ENCODE peak calls at places on chromosomes 2 and 18, in six cellular contexts. W is body of pancreas; Z is testis; C is astrocyte; I is adrenal gland; M is CD8-positive, alpha-beta T cell. A is an unnamed sample.

GRCh38 chr2:42767899-42768705 is 4.2 kb upstream of the OXER1 start:
- DNase-seq in W (no peak), Z (no peak), C (no peak), I (no peak), M (no peak), A (no peak)

GRCh38 chr2:135913726-135914365 is 37.6 kb upstream of the MCM6 start:
- DNase-seq in W (peak), Z (peak), C (peak), I (peak), M (peak), A (peak)

GRCh38 chr2:239288951-239289481 is 111.8 kb downstream of the HDAC4 start:
- DNase-seq in W (no peak), Z (no peak), C (no peak), I (no peak), M (peak), A (no peak)

GRCh38 chr2:11539317-11540147 is 5.7 kb downstream of the GREB1 start:
- DNase-seq in W (peak), Z (peak), C (no peak), I (no peak), M (no peak), A (peak)

GRCh38 chr2:23940976-23941605 is 828 bp downstream of the UBXN2A start:
- DNase-seq in W (no peak), Z (no peak), C (peak), I (no peak), M (no peak), A (peak)

GRCh38 chr2:158633261-158633660 is 161.9 kb upstream of the DAPL1 start:
- DNase-seq in W (no peak), Z (no peak), C (no peak), I (no peak), M (no peak), A (no peak)

GRCh38 chr2:133240505-133241230 is 327.6 kb downstream of the NCKAP5 start:
- DNase-seq in W (no peak), Z (no peak), C (peak), I (no peak), M (no peak), A (peak)

GRCh38 chr2:6957031-6957714 is 40.0 kb downstream of the RNF144A start:
- DNase-seq in W (no peak), Z (no peak), C (no peak), I (no peak), M (no peak), A (no peak)

GRCh38 chr2:188295067-188295685 is 3.5 kb downstream of the GULP1 start:
- DNase-seq in W (no peak), Z (no peak), C (peak), I (no peak), M (no peak), A (no peak)

GRCh38 chr2:12347049-12347448 is 369.7 kb upstream of the TRIB2 start:
- DNase-seq in W (no peak), Z (no peak), C (peak), I (no peak), M (no peak), A (peak)

GRCh38 chr18:78753240-78753639 is 226.4 kb upstream of the SALL3 start:
- DNase-seq in W (no peak), Z (no peak), C (no peak), I (no peak), M (no peak), A (no peak)

GRCh38 chr2:48173141-48173540 is 266.8 kb upstream of the FBXO11 start:
- DNase-seq in W (no peak), Z (no peak), C (no peak), I (no peak), M (no peak), A (no peak)

GRCh38 chr2:136057802-136058140 is 60.2 kb downstream of the CXCR4 start:
- DNase-seq in W (no peak), Z (no peak), C (no peak), I (no peak), M (no peak), A (no peak)

GRCh38 chr18:63775166-63775730 is at the start of gene SERPINB7:
- DNase-seq in W (no peak), Z (no peak), C (peak), I (no peak), M (no peak), A (peak)

GRCh38 chr18:12921178-12921577 is 26.6 kb upstream of the SEH1L start:
- DNase-seq in W (no peak), Z (no peak), C (no peak), I (no peak), M (peak), A (no peak)

DNA sequence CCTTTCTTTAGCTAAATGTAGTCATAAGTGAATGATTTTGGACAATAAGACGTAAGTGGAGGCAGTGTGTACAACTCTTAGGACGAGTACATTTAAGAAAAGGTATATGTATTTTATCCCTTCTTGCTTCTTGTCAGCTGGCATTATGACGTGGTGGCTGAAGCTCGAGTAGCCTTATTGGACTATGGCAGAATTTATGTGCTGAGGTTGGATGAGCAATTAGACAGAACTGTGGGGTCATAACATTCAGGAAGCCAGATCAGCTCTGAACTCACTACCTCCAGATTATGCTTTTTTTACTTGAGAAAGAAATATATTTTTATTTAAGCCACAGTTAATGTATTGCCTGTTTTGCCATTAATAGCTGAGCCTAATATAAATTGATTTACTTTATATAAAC is 661.5 kb downstream of the ERBB4 start:
- DNase-seq in W (no peak), Z (no peak), C (peak), I (no peak), M (no peak), A (peak)
- H3K4me3 ChIP-seq in W (no peak), Z (no peak), C (no peak), I (no peak), M (no peak), A (no peak)

DNA sequence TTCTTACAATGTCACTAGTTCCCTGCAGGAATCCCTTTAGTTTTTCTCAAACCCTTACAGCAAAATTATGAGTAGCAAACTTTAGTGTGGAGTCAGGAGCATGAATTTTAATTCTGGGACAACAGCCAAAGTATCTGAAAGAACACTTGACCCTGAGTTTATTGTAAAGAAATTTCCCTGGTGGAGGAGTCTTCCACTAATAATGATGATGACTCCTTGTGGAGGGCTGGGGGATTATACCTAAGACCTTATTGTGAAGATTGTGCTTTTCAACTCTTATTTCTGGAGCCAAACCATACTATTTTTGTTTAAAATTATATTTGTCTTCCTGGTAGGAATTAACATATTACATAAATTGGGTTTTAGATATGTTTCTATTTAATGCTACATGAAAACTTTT is 217.0 kb downstream of the MYO3B start:
- DNase-seq in W (no peak), Z (no peak), C (no peak), I (no peak), M (no peak), A (peak)
- TF ChIP-seq CTCF in W (no peak), Z (no peak), C (no peak), I (no peak), M (no peak), A (no peak)

GRCh38 chr2:221574231-221574570 is 2.1 kb upstream of the EPHA4 start:
- DNase-seq in W (no peak), Z (no peak), C (no peak), I (no peak), M (no peak), A (no peak)
- H3K4me3 ChIP-seq in W (no peak), Z (peak), C (peak), I (no peak), M (peak), A (peak)

GRCh38 chr2:924701-925100 is 25.9 kb upstream of the SNTG2 start:
- DNase-seq in W (no peak), Z (no peak), C (no peak), I (no peak), M (no peak), A (no peak)
- TF ChIP-seq CTCF in W (no peak), Z (no peak), C (no peak), I (no peak), M (no peak), A (no peak)

GRCh38 chr2:105774781-105775337 is 30.1 kb downstream of the NCK2 start:
- DNase-seq in W (no peak), Z (no peak), C (no peak), I (no peak), M (no peak), A (no peak)

GRCh38 chr2:105771841-105772240 is 27.1 kb downstream of the NCK2 start:
- DNase-seq in W (no peak), Z (peak), C (no peak), I (no peak), M (no peak), A (no peak)

GRCh38 chr2:105770162-105770561 is 25.4 kb downstream of the NCK2 start:
- DNase-seq in W (no peak), Z (no peak), C (no peak), I (no peak), M (no peak), A (no peak)

GRCh38 chr2:105773568-105773967 is 28.9 kb downstream of the NCK2 start:
- DNase-seq in W (no peak), Z (no peak), C (peak), I (no peak), M (no peak), A (no peak)

DNA sequence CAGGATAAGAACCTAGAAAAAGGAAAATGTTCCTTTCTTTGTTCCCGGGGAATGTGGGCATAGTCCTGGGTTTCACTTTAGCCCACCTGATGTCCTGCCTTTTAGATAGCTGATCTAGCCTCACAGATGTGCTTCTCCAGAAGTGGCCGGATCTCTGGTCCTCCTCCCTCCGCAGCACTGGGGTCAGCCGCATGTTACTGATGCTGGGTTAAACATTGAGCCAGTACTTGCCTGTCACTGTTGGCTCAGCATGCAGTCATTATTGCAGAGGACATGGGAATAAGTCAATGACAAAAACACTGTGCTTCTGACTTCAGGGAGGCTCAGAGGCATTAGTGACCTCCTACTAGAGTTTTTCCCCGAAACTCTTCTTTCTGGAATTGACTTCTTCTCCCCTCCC is 27.6 kb downstream of the NCK2 start:
- DNase-seq in W (no peak), Z (no peak), C (no peak), I (no peak), M (no peak), A (no peak)
- H3K4me3 ChIP-seq in W (no peak), Z (no peak), C (no peak), I (no peak), M (no peak), A (no peak)

DNA sequence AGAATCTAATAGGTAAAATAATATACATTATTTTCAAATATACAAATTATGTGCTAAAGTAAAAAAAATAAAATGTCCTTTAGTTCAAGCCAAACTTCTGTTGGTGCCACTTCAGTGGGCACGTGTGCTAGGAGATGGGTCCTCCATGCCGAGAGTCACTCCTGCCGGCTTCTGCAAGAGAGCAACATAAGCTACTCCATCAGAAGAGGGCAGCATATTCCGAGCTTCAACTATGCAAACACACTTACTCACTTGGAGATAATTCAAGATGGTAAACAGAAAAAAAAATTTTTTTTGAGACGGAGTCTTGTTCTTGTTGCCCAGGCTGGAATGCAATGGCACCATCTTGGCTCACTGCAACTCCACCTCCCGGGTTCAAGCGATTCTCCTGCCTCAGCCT is 24.4 kb downstream of the CNOT11 start:
- DNase-seq in W (peak), Z (no peak), C (peak), I (no peak), M (no peak), A (peak)
- TF ChIP-seq CTCF in W (peak), Z (no peak), C (no peak), I (no peak), M (no peak), A (peak)

DNA sequence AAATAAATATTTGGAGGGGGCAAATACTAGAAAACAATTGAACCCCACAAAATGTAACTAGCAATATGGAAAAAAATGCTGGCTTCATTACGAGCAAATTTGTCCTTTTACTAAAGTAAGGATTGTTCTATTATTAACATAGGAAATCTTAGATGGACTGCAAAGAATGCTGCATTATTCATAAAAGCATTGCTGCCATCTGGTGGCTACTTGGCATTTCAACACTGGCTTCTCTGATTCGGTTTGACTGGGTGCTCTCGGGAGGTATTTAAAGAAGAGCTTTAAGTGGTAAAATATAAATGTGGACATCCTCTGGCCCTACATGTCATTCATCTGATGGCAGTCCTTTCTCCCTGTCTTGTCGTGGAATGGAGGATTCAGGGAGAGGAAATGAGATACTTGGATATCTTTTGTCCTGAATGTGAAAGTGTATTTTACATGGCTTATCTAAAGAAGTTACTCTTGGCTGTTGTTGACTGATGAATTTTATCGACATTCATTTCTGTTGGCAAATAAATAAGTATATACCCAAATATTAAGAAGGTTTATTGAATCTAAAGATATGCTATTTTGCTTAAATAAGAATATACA is 130.2 kb downstream of the ARHGAP15 start:
- DNase-seq in W (peak), Z (peak), C (peak), I (peak), M (peak), A (peak)
- H3K4me3 ChIP-seq in W (no peak), Z (no peak), C (no peak), I (no peak), M (no peak), A (peak)

GRCh38 chr2:34602262-34602661 is 1003.2 kb upstream of the FAM98A start:
- DNase-seq in W (no peak), Z (no peak), C (no peak), I (no peak), M (no peak), A (no peak)
- TF ChIP-seq CTCF in W (no peak), Z (no peak), C (no peak), I (no peak), M (no peak), A (no peak)

A was measured in choroid plexus epithelial cell.